ENCODE peak calls at places on chromosomes 7 and 10, in four cellular contexts. E is SK-N-SH, O is mesenchymal stem cell, S is K562. N is an unnamed sample. For H3K4me1, the result is how much of the 10 kb centered on the place peaks cover.

GRCh38 chr7:30709549-30709948 is 27.3 kb upstream of the CRHR2 start:
- DNase-seq in E (no peak), O (no peak), S (no peak), N (peak)

GRCh38 chr10:81603106-81603620 is 271.8 kb upstream of the NRG3 start:
- DNase-seq in E (no peak), O (no peak), S (no peak), N (no peak)

GRCh38 chr7:5492249-5493020 is 68.8 kb upstream of the TNRC18 start:
- DNase-seq in E (peak), O (no peak), S (peak), N (no peak)

GRCh38 chr7:37673523-37673922 is 10.0 kb upstream of the GPR141 start:
- DNase-seq in E (no peak), O (no peak), S (no peak), N (no peak)

GRCh38 chr10:132961-133898 is 2.0 kb upstream of the ZMYND11 start:
- DNase-seq in E (no peak), O (peak), S (no peak), N (no peak)

GRCh38 chr10:12333382-12334185 is 15.8 kb upstream of the CAMK1D start:
- DNase-seq in E (peak), O (peak), S (no peak), N (peak)

GRCh38 chr7:5382281-5383041 is 41.2 kb downstream of the TNRC18 start:
- DNase-seq in E (peak), O (peak), S (peak), N (no peak)

GRCh38 chr10:111118758-111119157 is 41.9 kb downstream of the ADRA2A start:
- DNase-seq in E (no peak), O (no peak), S (no peak), N (no peak)

GRCh38 chr7:20114463-20114862 is 102.7 kb downstream of the MACC1 start:
- DNase-seq in E (no peak), O (peak), S (peak), N (no peak)

GRCh38 chr7:45183711-45184210 is 26.2 kb downstream of the RAMP3 start:
- DNase-seq in E (no peak), O (no peak), S (no peak), N (peak)

GRCh38 chr10:44010873-44011602 is 362.4 kb upstream of the ZNF32 start:
- DNase-seq in E (no peak), O (no peak), S (no peak), N (no peak)

GRCh38 chr7:27209933-27210440 is 10.1 kb upstream of the HOXA13 start:
- DNase-seq in E (no peak), O (no peak), S (no peak), N (no peak)

GRCh38 chr7:70614237-70614984 is 517.5 kb upstream of the GALNT17 start:
- DNase-seq in E (peak), O (peak), S (no peak), N (peak)

GRCh38 chr10:78657622-78658165 is 411.1 kb upstream of the ZMIZ1 start:
- DNase-seq in E (peak), O (peak), S (peak), N (peak)

GRCh38 chr7:132825222-132825621 is 249.0 kb upstream of the PLXNA4 start:
- DNase-seq in E (no peak), O (no peak), S (no peak), N (no peak)

GRCh38 chr7:88629559-88629958 is 129.9 kb upstream of the ZNF804B start:
- DNase-seq in E (no peak), O (no peak), S (no peak), N (no peak)

GRCh38 chr7:73737491-73738219 is 947 bp downstream of the ABHD11 start:
- DNase-seq in E (no peak), O (no peak), S (no peak), N (peak)

GRCh38 chr10:72243822-72244437 is 27.9 kb upstream of the ASCC1 start:
- DNase-seq in E (no peak), O (peak), S (peak), N (no peak)

GRCh38 chr10:114691442-114691941 is 33.4 kb upstream of the ABLIM1 start:
- DNase-seq in E (no peak), O (peak), S (no peak), N (no peak)

GRCh38 chr10:132607961-132608495 is 70.4 kb downstream of the INPP5A start:
- DNase-seq in E (peak), O (no peak), S (no peak), N (peak)

GRCh38 chr10:9762966-9763656 is 1254.6 kb upstream of the CELF2 start:
- DNase-seq in E (no peak), O (peak), S (no peak), N (no peak)

GRCh38 chr10:61994404-61995031 is 93.0 kb downstream of the ARID5B start:
- DNase-seq in E (no peak), O (no peak), S (no peak), N (no peak)

GRCh38 chr10:121168513-121169216 is 317.5 kb downstream of the WDR11 start:
- DNase-seq in E (no peak), O (no peak), S (no peak), N (no peak)

GRCh38 chr7:50650057-50650664 is 85.0 kb upstream of the DDC start:
- DNase-seq in E (no peak), O (no peak), S (no peak), N (no peak)

GRCh38 chr7:47314248-47314647 is 267.7 kb downstream of the TNS3 start:
- DNase-seq in E (no peak), O (no peak), S (no peak), N (no peak)

GRCh38 chr10:50469778-50470193 is 154.0 kb downstream of the SGMS1 start:
- DNase-seq in E (no peak), O (no peak), S (no peak), N (no peak)

GRCh38 chr7:5397657-5398237 is 25.9 kb downstream of the TNRC18 start:
- DNase-seq in E (no peak), O (no peak), S (no peak), N (no peak)

GRCh38 chr7:6516387-6516983 is 34.8 kb downstream of the GRID2IP start:
- DNase-seq in E (peak), O (peak), S (peak), N (peak)

GRCh38 chr7:141708053-141708452 is at the start of gene WEE2:
- DNase-seq in E (no peak), O (no peak), S (no peak), N (no peak)

GRCh38 chr7:134355004-134355525 is 38.3 kb upstream of the SLC35B4 start:
- DNase-seq in E (no peak), O (no peak), S (no peak), N (no peak)

DNA sequence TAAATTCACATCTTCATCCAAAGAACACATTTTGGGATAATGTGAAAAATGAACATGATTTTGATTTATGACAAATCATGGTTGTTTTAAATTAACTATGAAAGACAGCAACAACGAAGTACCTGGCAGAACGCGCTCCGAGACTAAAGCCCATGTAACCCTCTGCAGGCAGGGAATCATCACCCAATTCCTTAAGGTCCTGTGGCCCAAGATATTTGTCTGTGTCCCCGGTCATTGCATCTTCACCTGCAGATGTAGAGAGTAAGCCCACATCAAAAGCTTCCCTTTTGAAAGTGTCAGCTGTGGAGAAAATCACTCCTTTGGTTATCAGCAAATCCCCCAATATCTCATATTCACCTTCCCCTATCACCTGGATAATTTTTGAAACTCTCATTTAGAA is 232.5 kb upstream of the CCDC6 start:
- DNase-seq in E (no peak), O (no peak), S (no peak), N (no peak)
- H3K4me3 ChIP-seq in E (no peak), O (no peak), S (no peak), N (peak)

GRCh38 chr7:155353256-155353897 is 55.7 kb downstream of the INSIG1 start:
- DNase-seq in E (no peak), O (no peak), S (no peak), N (no peak)

GRCh38 chr7:155355745-155356144 is 58.1 kb downstream of the INSIG1 start:
- DNase-seq in E (no peak), O (no peak), S (no peak), N (peak)

GRCh38 chr7:155352753-155353115 is 55.1 kb downstream of the INSIG1 start:
- DNase-seq in E (no peak), O (no peak), S (no peak), N (no peak)

GRCh38 chr7:155355176-155355575 is 57.5 kb downstream of the INSIG1 start:
- DNase-seq in E (no peak), O (no peak), S (no peak), N (peak)

GRCh38 chr7:155354371-155355048 is 56.8 kb downstream of the INSIG1 start:
- DNase-seq in E (no peak), O (no peak), S (no peak), N (peak)
- H3K4me1 ChIP-seq in E (under half), O (under half), S (under half), N (under half)

GRCh38 chr7:122702872-122703510 is at the start of gene RNF148:
- DNase-seq in E (no peak), O (no peak), S (no peak), N (no peak)

GRCh38 chr7:122695816-122696215 is 3.1 kb downstream of the RNF133 start:
- DNase-seq in E (no peak), O (no peak), S (no peak), N (no peak)

GRCh38 chr7:122694697-122695096 is 4.2 kb downstream of the RNF133 start:
- DNase-seq in E (no peak), O (no peak), S (no peak), N (no peak)

DNA sequence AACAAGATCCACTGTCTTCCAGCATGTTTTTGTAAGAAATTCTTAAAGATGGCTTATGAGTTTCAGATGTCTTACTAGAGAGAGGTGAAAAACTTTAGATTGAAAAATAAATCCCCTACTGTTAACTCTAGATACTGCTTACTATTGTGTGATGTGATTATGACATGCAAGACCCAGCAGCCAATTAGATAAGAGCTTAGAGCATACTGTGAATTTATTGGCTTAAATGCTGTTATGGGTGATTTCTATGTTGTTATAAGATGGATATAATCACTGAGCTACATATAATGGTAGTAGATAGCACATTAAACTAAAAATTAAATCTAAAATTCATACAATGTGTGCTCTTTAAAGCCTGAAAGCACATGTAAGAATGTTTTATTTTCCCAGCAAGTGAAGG is at the start of gene RNF133:
- DNase-seq in E (no peak), O (no peak), S (no peak), N (no peak)
- H3K9ac ChIP-seq in E (no peak), O (no peak), S (no peak), N (no peak)

GRCh38 chr10:101066146-101066889 is 4.5 kb downstream of the KAZALD1 start:
- DNase-seq in E (peak), O (peak), S (peak), N (peak)

GRCh38 chr10:101066890-101067355 is 5.1 kb downstream of the KAZALD1 start:
- DNase-seq in E (peak), O (peak), S (no peak), N (peak)

GRCh38 chr10:101064415-101065030 is 2.7 kb downstream of the KAZALD1 start:
- DNase-seq in E (no peak), O (no peak), S (no peak), N (no peak)

GRCh38 chr10:101063548-101064414 is 2.0 kb downstream of the KAZALD1 start:
- DNase-seq in E (no peak), O (no peak), S (no peak), N (no peak)

DNA sequence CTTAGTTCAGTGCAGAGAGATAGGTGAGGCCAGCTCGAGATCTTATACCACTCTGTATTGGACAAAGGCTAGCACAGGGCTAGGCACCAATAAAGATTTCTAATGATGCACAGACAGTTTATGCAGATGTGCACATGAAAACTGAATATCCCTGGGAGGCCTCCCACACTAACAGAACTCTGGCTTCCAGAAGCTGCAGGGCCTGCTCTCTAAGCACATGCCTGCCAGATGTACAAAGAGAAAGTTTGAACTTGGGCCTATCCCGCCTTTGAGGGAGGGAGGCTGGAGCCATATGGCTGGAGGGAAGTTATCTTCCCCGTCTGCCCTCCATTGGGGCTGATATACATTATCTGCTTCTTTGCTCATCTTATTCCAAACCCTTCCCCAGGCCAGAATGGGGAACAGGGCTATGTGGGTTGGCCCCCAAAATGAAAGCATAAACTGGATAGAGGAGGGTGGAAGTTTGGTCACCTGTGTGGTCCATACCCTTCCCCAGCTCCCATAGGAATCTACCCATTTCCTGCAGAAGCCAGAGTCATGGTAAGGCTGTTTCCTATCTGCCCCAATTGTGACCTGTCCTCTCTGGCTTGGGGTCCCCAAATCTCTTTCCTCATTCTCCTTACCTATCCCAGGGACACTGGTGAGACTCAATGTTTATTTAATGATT is 3.8 kb downstream of the KAZALD1 start:
- DNase-seq in E (no peak), O (peak), S (no peak), N (no peak)
- H3K4me3 ChIP-seq in E (no peak), O (no peak), S (peak), N (peak)